ENCODE peak calls at places on chromosome 5, in five cellular contexts. R, J, I, N and Y are unnamed samples.

GRCh38 chr5:138964547-138965174 is 89.5 kb upstream of the LRRTM2 start:
- DNase-seq in I (no peak), J (no peak), N (no peak), R (no peak), Y (no peak)

GRCh38 chr5:57435701-57436134 is 46.9 kb downstream of the ACTBL2 start:
- DNase-seq in I (no peak), J (no peak), R (peak), N (no peak), Y (no peak)

GRCh38 chr5:131265318-131265803 is 1.5 kb downstream of the CDC42SE2 start:
- DNase-seq in I (peak), J (no peak), R (no peak), N (no peak), Y (no peak)

GRCh38 chr5:133763744-133764143 is 151.4 kb upstream of the FSTL4 start:
- DNase-seq in N (no peak), I (no peak), J (no peak), R (no peak), Y (no peak)

GRCh38 chr5:79581535-79581934 is 30.7 kb upstream of the TENT2 start:
- DNase-seq in N (no peak), R (no peak), I (no peak), J (no peak), Y (no peak)

GRCh38 chr5:160360310-160360709 is 10.1 kb downstream of the C1QTNF2 start:
- DNase-seq in R (no peak), N (no peak), I (no peak), J (no peak), Y (no peak)

GRCh38 chr5:72511371-72512178 is 4.4 kb upstream of the ZNF366 start:
- DNase-seq in J (no peak), N (no peak), I (no peak), R (no peak), Y (no peak)

GRCh38 chr5:6525910-6526309 is 77.3 kb downstream of the UBE2QL1 start:
- DNase-seq in R (no peak), N (peak), J (peak), I (peak), Y (peak)

GRCh38 chr5:120368923-120369715 is 95.0 kb upstream of the PRR16 start:
- DNase-seq in R (no peak), J (no peak), I (no peak), N (peak), Y (no peak)

GRCh38 chr5:113489299-113489698 is 1.0 kb upstream of the MCC start:
- DNase-seq in J (no peak), N (no peak), R (peak), I (no peak), Y (no peak)

GRCh38 chr5:127988149-127988755 is 95.3 kb upstream of the SLC12A2 start:
- DNase-seq in J (no peak), I (no peak), N (no peak), R (peak), Y (no peak)

GRCh38 chr5:144205141-144205551 is 34.5 kb downstream of the KCTD16 start:
- DNase-seq in N (peak), J (peak), R (no peak), I (no peak), Y (peak)

GRCh38 chr5:35938518-35939227 is at the start of gene CAPSL:
- DNase-seq in J (peak), R (no peak), I (peak), N (peak), Y (peak)

GRCh38 chr5:89601880-89602279 is 718.9 kb upstream of the MEF2C start:
- DNase-seq in R (no peak), I (no peak), N (no peak), J (no peak), Y (no peak)

GRCh38 chr5:172858990-172859811 is 25.1 kb downstream of the ERGIC1 start:
- DNase-seq in R (peak), N (no peak), J (no peak), I (no peak), Y (no peak)

GRCh38 chr5:158942217-158942616 is 157.5 kb downstream of the EBF1 start:
- DNase-seq in J (no peak), R (no peak), N (no peak), I (no peak), Y (no peak)

GRCh38 chr5:163696270-163696887 is 191.0 kb downstream of the MAT2B start:
- DNase-seq in R (peak), I (peak), N (peak), J (peak), Y (peak)

GRCh38 chr5:159581502-159582249 is 251.4 kb upstream of the IL12B start:
- DNase-seq in R (peak), J (no peak), N (no peak), I (no peak), Y (no peak)

GRCh38 chr5:73550016-73550415 is 15.4 kb downstream of the ANKRA2 start:
- DNase-seq in N (no peak), R (no peak), J (no peak), I (no peak), Y (no peak)

GRCh38 chr5:124457101-124457500 is 289.3 kb downstream of the ZNF608 start:
- DNase-seq in J (no peak), R (no peak), N (no peak), I (no peak), Y (no peak)

GRCh38 chr5:126836778-126837177 is 59.8 kb downstream of the LMNB1 start:
- DNase-seq in R (no peak), J (no peak), I (no peak), N (no peak), Y (no peak)

GRCh38 chr5:2205185-2205585 is 322.5 kb upstream of the IRX4 start:
- DNase-seq in I (no peak), R (no peak), J (no peak), N (no peak), Y (no peak)

GRCh38 chr5:101878190-101878589 is 417.9 kb downstream of the SLCO4C1 start:
- DNase-seq in N (no peak), J (no peak), R (no peak), I (no peak), Y (no peak)

GRCh38 chr5:10233505-10233904 is 16.2 kb downstream of the ATPSCKMT start:
- DNase-seq in N (peak), J (peak), I (no peak), R (peak), Y (peak)

GRCh38 chr5:108637110-108637509 is 110.6 kb upstream of the FER start:
- DNase-seq in N (no peak), I (no peak), R (no peak), J (no peak), Y (no peak)

GRCh38 chr5:73793911-73794310 is 167.9 kb downstream of the ARHGEF28 start:
- DNase-seq in J (no peak), R (no peak), I (no peak), N (no peak), Y (no peak)

GRCh38 chr5:35651002-35651756 is 33.5 kb downstream of the SPEF2 start:
- DNase-seq in I (peak), N (peak), J (peak), R (peak), Y (peak)

GRCh38 chr5:103207001-103207400 is 51.6 kb upstream of the MACIR start:
- DNase-seq in J (no peak), I (no peak), N (no peak), R (no peak), Y (no peak)

GRCh38 chr5:109997191-109997590 is 307.5 kb downstream of the MAN2A1 start:
- DNase-seq in J (no peak), N (no peak), R (no peak), I (no peak), Y (no peak)

GRCh38 chr5:168377525-168377924 is 86.1 kb downstream of the WWC1 start:
- DNase-seq in J (no peak), R (no peak), I (no peak), N (no peak), Y (no peak)

GRCh38 chr5:119329701-119330100 is 26.1 kb upstream of the TNFAIP8 start:
- DNase-seq in J (no peak), N (no peak), I (no peak), R (no peak), Y (no peak)

GRCh38 chr5:40646286-40646685 is 33.4 kb upstream of the PTGER4 start:
- DNase-seq in N (no peak), R (no peak), I (no peak), J (no peak), Y (no peak)

GRCh38 chr5:170681013-170681433 is 102.5 kb upstream of the GABRP start:
- DNase-seq in R (no peak), N (peak), J (peak), I (no peak), Y (peak)

GRCh38 chr5:173016621-173017046 is 33.1 kb downstream of the ATP6V0E1 start:
- DNase-seq in R (no peak), J (peak), I (no peak), N (no peak), Y (no peak)

GRCh38 chr5:10307206-10308148 is at the start of gene CMBL:
- DNase-seq in I (no peak), N (peak), J (peak), R (no peak), Y (peak)

GRCh38 chr5:181260720-181261319 is at the start of gene TRIM52:
- DNase-seq in J (peak), N (peak), I (peak), R (no peak), Y (peak)

GRCh38 chr5:102453716-102454115 is 45.1 kb downstream of the SLCO6A1 start:
- DNase-seq in N (no peak), I (no peak), J (no peak), R (no peak), Y (no peak)

GRCh38 chr5:137635521-137635921 is 100.4 kb downstream of the KLHL3 start:
- DNase-seq in J (no peak), N (no peak), R (no peak), I (no peak), Y (no peak)

GRCh38 chr5:73135429-73136276 is 15.3 kb downstream of the TMEM171 start:
- DNase-seq in I (peak), R (peak), N (peak), J (no peak), Y (no peak)

DNA sequence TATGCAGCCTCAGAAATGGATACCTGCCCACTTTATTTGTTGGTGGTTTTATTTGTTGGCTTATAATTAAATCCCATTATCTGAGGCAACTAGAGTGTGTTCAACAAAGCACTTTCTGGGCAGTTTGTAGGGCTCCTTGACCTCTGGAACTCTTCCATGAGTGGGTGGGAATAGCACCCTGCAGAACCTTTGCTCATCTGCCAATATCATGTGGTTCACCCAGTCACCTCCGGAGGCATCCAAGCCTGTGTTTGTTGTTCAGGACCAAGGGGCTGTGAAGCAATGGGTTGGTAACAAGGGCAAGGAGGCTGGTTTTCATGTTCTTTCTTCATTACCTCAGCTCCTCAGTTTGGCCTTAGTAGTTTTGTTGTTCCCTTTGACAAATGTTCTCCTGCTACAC is 314.0 kb downstream of the NDUFS4 start:
- DNase-seq in N (peak), R (no peak), J (no peak), I (peak), Y (no peak)
- TF ChIP-seq CTCF in N (no peak), R (peak), J (no peak), I (no peak), Y (no peak)

GRCh38 chr5:147267082-147267832 is 32.4 kb downstream of the STK32A start:
- DNase-seq in N (no peak), J (no peak), R (no peak), I (no peak), Y (no peak)
- TF ChIP-seq CTCF in N (no peak), J (no peak), R (no peak), I (no peak), Y (no peak)

DNA sequence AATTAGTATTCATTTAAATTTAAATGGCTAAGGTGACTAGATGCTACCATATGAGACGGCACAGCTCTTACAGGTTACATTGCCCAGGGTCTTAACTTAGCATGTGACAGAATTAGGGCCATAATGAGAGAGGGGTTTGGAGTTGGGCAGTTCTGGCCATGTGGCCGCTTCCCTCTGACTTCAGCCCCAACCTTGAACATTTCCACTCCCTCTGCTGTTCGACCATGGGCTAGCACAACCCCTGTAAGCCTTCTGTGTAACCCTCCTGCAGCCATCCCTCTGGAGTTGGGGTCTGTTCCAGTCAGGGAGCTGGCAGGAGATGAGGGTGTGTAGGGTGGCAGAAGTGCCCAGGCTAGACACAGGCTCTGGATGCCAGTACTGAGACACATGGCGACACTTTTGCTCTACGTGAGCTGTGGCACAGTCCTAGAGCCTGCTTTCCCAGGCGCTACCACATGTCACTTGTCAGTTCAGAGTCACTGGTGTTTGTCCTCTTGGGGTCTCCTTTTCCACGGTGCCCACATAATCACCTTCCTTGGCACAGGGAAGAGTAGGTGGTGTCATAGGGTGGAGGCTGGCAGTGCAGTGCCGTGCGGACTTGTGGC is 128.7 kb upstream of the PITX1 start:
- DNase-seq in R (no peak), J (peak), N (no peak), I (no peak), Y (no peak)
- TF ChIP-seq CTCF in R (peak), J (no peak), N (no peak), I (peak), Y (no peak)

GRCh38 chr5:164708831-164709230 is 1203.4 kb downstream of the MAT2B start:
- DNase-seq in J (no peak), N (peak), I (no peak), R (no peak), Y (no peak)
- TF ChIP-seq CTCF in J (no peak), N (no peak), I (no peak), R (no peak), Y (no peak)

DNA sequence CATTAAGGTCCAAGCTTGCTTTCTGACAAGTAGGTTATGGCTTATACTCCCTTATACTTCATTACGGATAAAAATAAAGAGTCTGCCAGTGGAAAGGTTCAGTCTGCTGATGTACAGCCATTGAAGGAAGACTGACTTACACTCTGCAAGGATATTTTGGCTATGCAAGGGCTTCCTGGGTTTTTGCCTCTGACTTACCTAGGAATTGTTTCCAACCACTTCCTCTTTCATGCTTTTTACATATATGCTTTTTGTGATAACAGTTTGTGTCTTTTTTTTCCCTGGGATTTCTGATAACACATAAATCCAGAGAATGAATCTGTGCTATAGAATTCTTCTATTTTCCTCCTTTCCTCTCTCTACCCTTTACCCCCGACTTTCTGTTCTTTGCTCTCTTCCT is 16.8 kb downstream of the ISOC1 start:
- DNase-seq in J (no peak), N (no peak), I (no peak), R (no peak), Y (no peak)
- TF ChIP-seq CTCF in J (no peak), N (no peak), I (no peak), R (no peak), Y (no peak)

GRCh38 chr5:151633892-151634291 is 42.8 kb upstream of the FAT2 start:
- DNase-seq in I (no peak), R (no peak), N (no peak), J (no peak), Y (no peak)
- TF ChIP-seq CTCF in I (no peak), R (no peak), N (no peak), J (no peak), Y (no peak)

DNA sequence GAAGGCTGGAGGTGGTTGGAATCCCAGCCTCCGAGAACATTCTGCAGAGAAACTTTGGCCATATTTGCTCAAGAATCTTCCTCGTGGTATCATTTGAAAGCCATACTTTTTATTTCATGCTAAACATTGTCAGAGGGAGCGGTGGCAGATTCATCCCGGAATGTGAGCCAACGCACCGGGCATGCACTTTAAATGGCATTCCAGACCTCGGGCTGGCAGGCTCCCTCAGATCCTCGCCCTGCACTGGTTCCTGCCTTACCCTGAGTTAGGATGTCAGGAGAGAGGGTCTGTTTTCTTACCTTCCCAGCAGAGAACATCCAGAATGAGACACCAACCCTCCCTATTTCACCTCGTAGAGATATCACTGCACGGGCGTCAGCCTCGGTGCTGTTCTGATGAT is 33.8 kb downstream of the GDNF start:
- DNase-seq in I (no peak), J (no peak), R (no peak), N (no peak), Y (no peak)
- TF ChIP-seq CTCF in I (no peak), J (no peak), R (no peak), N (no peak), Y (no peak)

GRCh38 chr5:135831439-135832262 is 2.8 kb upstream of the SLC25A48 start:
- DNase-seq in J (no peak), R (no peak), N (no peak), I (no peak), Y (no peak)

GRCh38 chr5:135829681-135830383 is 4.6 kb upstream of the SLC25A48 start:
- DNase-seq in R (no peak), I (peak), J (peak), N (peak), Y (peak)

GRCh38 chr5:135832263-135832555 is 2.3 kb upstream of the SLC25A48 start:
- DNase-seq in J (no peak), N (no peak), R (no peak), I (no peak), Y (no peak)

GRCh38 chr5:135829179-135829578 is 5.3 kb upstream of the SLC25A48 start:
- DNase-seq in N (no peak), I (no peak), R (no peak), J (no peak), Y (no peak)

DNA sequence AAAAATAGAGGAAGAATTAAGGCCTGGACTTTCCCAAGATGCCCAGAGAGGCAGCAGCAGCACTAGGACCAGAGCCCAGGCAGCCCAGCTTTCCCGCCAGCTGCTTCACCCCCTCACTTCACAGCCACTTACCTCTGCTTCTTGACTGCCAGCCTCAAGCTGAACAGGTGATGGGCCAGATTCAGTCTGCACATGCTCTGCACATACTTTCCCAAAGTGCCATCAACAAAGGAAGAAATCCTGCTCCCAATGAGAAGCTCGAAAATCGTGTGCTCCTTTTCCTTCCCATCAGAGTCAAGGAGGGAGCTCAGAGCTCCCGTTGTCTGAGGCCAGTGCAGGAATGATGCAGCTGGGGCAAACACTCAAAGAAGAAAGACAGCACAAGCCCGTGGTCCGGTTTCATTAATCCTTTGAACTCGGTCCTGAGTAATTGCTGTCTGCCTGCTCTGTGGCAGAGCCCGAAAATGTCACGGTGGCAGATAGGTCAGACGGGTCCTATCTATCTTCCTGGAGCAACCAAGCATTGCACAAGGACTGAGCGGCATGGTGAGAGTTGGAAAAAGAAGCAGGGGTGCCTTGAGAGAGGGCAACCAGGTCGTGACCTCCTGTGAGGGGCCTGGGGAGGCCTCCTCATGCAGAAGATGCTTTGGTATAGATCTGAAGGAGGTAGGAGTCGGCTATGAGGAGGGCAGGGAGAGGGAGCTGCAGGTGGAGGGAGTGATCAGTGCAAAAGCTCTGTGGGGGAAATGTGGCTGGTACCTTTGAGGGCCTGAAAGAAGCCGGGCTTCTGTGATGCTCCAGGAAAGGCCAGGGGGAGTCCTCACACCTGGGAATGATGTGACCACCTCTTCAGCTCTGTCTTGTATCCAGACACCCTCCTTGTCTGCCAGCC is 3.8 kb upstream of the SLC25A48 start:
- DNase-seq in N (no peak), J (no peak), R (no peak), I (no peak), Y (no peak)
- TF ChIP-seq CTCF in N (no peak), J (peak), R (no peak), I (peak), Y (no peak)

GRCh38 chr5:54243483-54244080 is 66.8 kb downstream of the ARL15 start:
- DNase-seq in N (no peak), R (peak), I (peak), J (peak), Y (peak)

GRCh38 chr5:54247226-54247625 is 63.1 kb downstream of the ARL15 start:
- DNase-seq in R (no peak), I (no peak), N (no peak), J (no peak), Y (no peak)

GRCh38 chr5:54242287-54242686 is 68.1 kb downstream of the ARL15 start:
- DNase-seq in R (no peak), J (no peak), I (no peak), N (no peak), Y (no peak)
- TF ChIP-seq CTCF in R (no peak), J (no peak), I (no peak), N (no peak), Y (no peak)